ENCODE peak calls at places on chromosomes 16 and 17, in eight cellular contexts. E, Y, H, T, X, R, Q and S are unnamed samples.

GRCh38 chr17:39099686-39100293 is 51.6 kb downstream of the PLXDC1 start:
- DNase-seq in E (peak), Y (no peak), H (peak), T (peak), X (peak), R (no peak), Q (peak), S (peak)

GRCh38 chr16:77585852-77586251 is 136.5 kb upstream of the NUDT7 start:
- DNase-seq in E (no peak), Y (no peak), H (no peak), T (no peak), X (no peak), R (no peak), Q (peak), S (no peak)

GRCh38 chr16:3655030-3655790 is 719 bp downstream of the DNASE1 start:
- DNase-seq in E (no peak), Y (no peak), H (no peak), T (peak), X (no peak), R (no peak), Q (no peak), S (no peak)

GRCh38 chr16:1749152-1750117 is 21.9 kb downstream of the NME3 start:
- DNase-seq in E (peak), Y (no peak), H (peak), T (no peak), X (no peak), R (no peak), Q (peak), S (no peak)

GRCh38 chr16:22282254-22282892 is 14.8 kb upstream of the POLR3E start:
- DNase-seq in E (no peak), Y (no peak), H (no peak), T (no peak), X (no peak), R (no peak), Q (no peak), S (no peak)

GRCh38 chr17:17425591-17425990 is 51.2 kb upstream of the MED9 start:
- DNase-seq in E (no peak), Y (no peak), H (no peak), T (no peak), X (no peak), R (no peak), Q (no peak), S (no peak)

GRCh38 chr16:50267651-50268050 is 1.3 kb downstream of the ADCY7 start:
- DNase-seq in E (no peak), Y (no peak), H (no peak), T (no peak), X (no peak), R (no peak), Q (no peak), S (peak)

GRCh38 chr16:81424761-81425160 is 19.8 kb upstream of the CMIP start:
- DNase-seq in E (no peak), Y (no peak), H (no peak), T (no peak), X (no peak), R (no peak), Q (peak), S (no peak)

GRCh38 chr16:84088695-84089395 is 27.9 kb downstream of the MBTPS1 start:
- DNase-seq in E (no peak), Y (no peak), H (no peak), T (no peak), X (no peak), R (no peak), Q (no peak), S (no peak)

GRCh38 chr16:3021449-3022207 is 1.5 kb downstream of the TNFRSF12A start:
- DNase-seq in E (peak), Y (peak), H (peak), T (peak), X (peak), R (peak), Q (peak), S (peak)

GRCh38 chr16:72818286-72818845 is 229.6 kb downstream of the ZFHX3 start:
- DNase-seq in E (peak), Y (no peak), H (no peak), T (no peak), X (no peak), R (no peak), Q (no peak), S (no peak)

GRCh38 chr17:61259360-61259759 is 140.3 kb upstream of the TBX2 start:
- DNase-seq in E (no peak), Y (no peak), H (no peak), T (no peak), X (no peak), R (no peak), Q (no peak), S (no peak)

GRCh38 chr16:84874004-84874435 is 54.2 kb downstream of the CRISPLD2 start:
- DNase-seq in E (peak), Y (no peak), H (no peak), T (no peak), X (no peak), R (no peak), Q (no peak), S (no peak)

GRCh38 chr16:13557476-13557875 is 362.5 kb upstream of the ERCC4 start:
- DNase-seq in E (no peak), Y (no peak), H (no peak), T (no peak), X (no peak), R (no peak), Q (no peak), S (no peak)

GRCh38 chr17:28117304-28117703 is 74.8 kb downstream of the NLK start:
- DNase-seq in E (no peak), Y (no peak), H (no peak), T (no peak), X (no peak), R (no peak), Q (no peak), S (no peak)

GRCh38 chr16:58197314-58198012 is 443 bp downstream of the CSNK2A2 start:
- DNase-seq in E (peak), Y (no peak), H (no peak), T (no peak), X (no peak), R (no peak), Q (no peak), S (peak)

GRCh38 chr16:4253394-4254150 is 11.7 kb upstream of the SRL start:
- DNase-seq in E (peak), Y (peak), H (peak), T (peak), X (peak), R (peak), Q (peak), S (peak)

GRCh38 chr17:19320876-19321275 is 41.6 kb downstream of the B9D1 start:
- DNase-seq in E (no peak), Y (no peak), H (no peak), T (no peak), X (no peak), R (no peak), Q (no peak), S (no peak)

GRCh38 chr16:67697407-67697806 is 21.7 kb downstream of the GFOD2 start:
- DNase-seq in E (no peak), Y (no peak), H (no peak), T (no peak), X (no peak), R (no peak), Q (no peak), S (no peak)

GRCh38 chr16:65202461-65202860 is 80.6 kb upstream of the CDH11 start:
- DNase-seq in E (no peak), Y (no peak), H (peak), T (no peak), X (no peak), R (no peak), Q (peak), S (no peak)

GRCh38 chr17:42457107-42457787 is 1.4 kb upstream of the ATP6V0A1 start:
- DNase-seq in E (peak), Y (no peak), H (no peak), T (no peak), X (no peak), R (no peak), Q (no peak), S (no peak)

GRCh38 chr17:83182620-83183063 is 103.2 kb downstream of the METRNL start:
- DNase-seq in E (no peak), Y (no peak), H (no peak), T (peak), X (peak), R (no peak), Q (no peak), S (peak)

GRCh38 chr16:66979011-66979717 is 9.2 kb upstream of the CES4A start:
- DNase-seq in E (no peak), Y (no peak), H (peak), T (peak), X (no peak), R (no peak), Q (no peak), S (peak)

GRCh38 chr17:19762515-19762961 is 14.4 kb upstream of the ALDH3A1 start:
- DNase-seq in E (peak), Y (peak), H (peak), T (peak), X (peak), R (peak), Q (peak), S (peak)

GRCh38 chr17:39822051-39822450 is 42.1 kb downstream of the IKZF3 start:
- DNase-seq in E (no peak), Y (no peak), H (no peak), T (no peak), X (no peak), R (no peak), Q (no peak), S (no peak)

GRCh38 chr16:85274501-85274900 is 162.2 kb upstream of the CIBAR2 start:
- DNase-seq in E (no peak), Y (no peak), H (no peak), T (no peak), X (no peak), R (no peak), Q (no peak), S (no peak)

GRCh38 chr17:82985973-82986372 is 93.4 kb upstream of the METRNL start:
- DNase-seq in E (peak), Y (no peak), H (peak), T (no peak), X (no peak), R (peak), Q (peak), S (no peak)

GRCh38 chr17:43014946-43015519 is 7.2 kb downstream of the VAT1 start:
- DNase-seq in E (no peak), Y (no peak), H (no peak), T (no peak), X (no peak), R (no peak), Q (no peak), S (no peak)

GRCh38 chr16:10995555-10995954 is 51.2 kb downstream of the CLEC16A start:
- DNase-seq in E (no peak), Y (no peak), H (no peak), T (no peak), X (no peak), R (no peak), Q (no peak), S (no peak)

GRCh38 chr17:79026345-79027273 is 2.6 kb downstream of the C1QTNF1 start:
- DNase-seq in E (peak), Y (no peak), H (peak), T (no peak), X (peak), R (no peak), Q (peak), S (peak)

GRCh38 chr17:28185658-28186057 is 133.3 kb upstream of the TMEM97 start:
- DNase-seq in E (no peak), Y (no peak), H (no peak), T (no peak), X (no peak), R (no peak), Q (no peak), S (no peak)

GRCh38 chr17:38428150-38428642 is at the start of gene ARHGAP23:
- DNase-seq in E (peak), Y (peak), H (peak), T (peak), X (no peak), R (no peak), Q (peak), S (peak)

GRCh38 chr16:10040136-10041080 is 141.8 kb downstream of the GRIN2A start:
- DNase-seq in E (no peak), Y (no peak), H (no peak), T (no peak), X (no peak), R (no peak), Q (no peak), S (no peak)

GRCh38 chr16:54397838-54398237 is 111.3 kb upstream of the IRX3 start:
- DNase-seq in E (no peak), Y (no peak), H (no peak), T (no peak), X (no peak), R (no peak), Q (no peak), S (no peak)

GRCh38 chr16:73735018-73735417 is 561.6 kb upstream of the PSMD7 start:
- DNase-seq in E (peak), Y (no peak), H (peak), T (no peak), X (no peak), R (no peak), Q (peak), S (no peak)

GRCh38 chr17:53387745-53388144 is 435.0 kb upstream of the KIF2B start:
- DNase-seq in E (no peak), Y (no peak), H (no peak), T (no peak), X (no peak), R (no peak), Q (no peak), S (no peak)